ENCODE peak calls at places on chromosome 10, in six cellular contexts. One of them, this sample, is unnamed. For H3K4me1, the result is how much of the 10 kb centered on the place peaks cover.

GRCh38 chr10:24952146-24952700 is at the start of gene PRTFDC1:
- DNase-seq in osteoblast: peak
- DNase-seq in transverse colon: peak
- DNase-seq in H9: peak
- DNase-seq in uterus: peak
- DNase-seq in CD4-positive, CD25-positive, alpha-beta regulatory T cell: peak
- DNase-seq in this sample: peak

GRCh38 chr10:107579970-107580369 is 415.5 kb upstream of the SORCS1 start:
- DNase-seq in osteoblast: no peak
- DNase-seq in transverse colon: no peak
- DNase-seq in H9: no peak
- DNase-seq in uterus: no peak
- DNase-seq in CD4-positive, CD25-positive, alpha-beta regulatory T cell: no peak
- DNase-seq in this sample: no peak

GRCh38 chr10:109934958-109935793 is 11.9 kb upstream of the XPNPEP1 start:
- DNase-seq in osteoblast: peak
- DNase-seq in transverse colon: no peak
- DNase-seq in H9: peak
- DNase-seq in uterus: no peak
- DNase-seq in CD4-positive, CD25-positive, alpha-beta regulatory T cell: no peak
- DNase-seq in this sample: no peak

GRCh38 chr10:64867501-64867962 is 1346.3 kb downstream of the REEP3 start:
- DNase-seq in osteoblast: no peak
- DNase-seq in transverse colon: no peak
- DNase-seq in H9: no peak
- DNase-seq in uterus: no peak
- DNase-seq in CD4-positive, CD25-positive, alpha-beta regulatory T cell: no peak
- DNase-seq in this sample: no peak

GRCh38 chr10:75276029-75276872 is 40.5 kb upstream of the COMTD1 start:
- DNase-seq in osteoblast: no peak
- DNase-seq in transverse colon: no peak
- DNase-seq in H9: peak
- DNase-seq in uterus: no peak
- DNase-seq in CD4-positive, CD25-positive, alpha-beta regulatory T cell: no peak
- DNase-seq in this sample: peak

GRCh38 chr10:50582766-50583762 is 40.7 kb downstream of the SGMS1 start:
- DNase-seq in osteoblast: no peak
- DNase-seq in transverse colon: no peak
- DNase-seq in H9: no peak
- DNase-seq in uterus: no peak
- DNase-seq in CD4-positive, CD25-positive, alpha-beta regulatory T cell: no peak
- DNase-seq in this sample: no peak

GRCh38 chr10:108393111-108393510 is 1228.6 kb upstream of the SORCS1 start:
- DNase-seq in osteoblast: no peak
- DNase-seq in transverse colon: no peak
- DNase-seq in H9: no peak
- DNase-seq in uterus: no peak
- DNase-seq in CD4-positive, CD25-positive, alpha-beta regulatory T cell: no peak
- DNase-seq in this sample: no peak

GRCh38 chr10:119724630-119725549 is 960 bp upstream of the INPP5F start:
- DNase-seq in osteoblast: peak
- DNase-seq in transverse colon: no peak
- DNase-seq in H9: no peak
- DNase-seq in uterus: no peak
- DNase-seq in CD4-positive, CD25-positive, alpha-beta regulatory T cell: no peak
- DNase-seq in this sample: no peak

GRCh38 chr10:15461353-15462108 is 90.4 kb upstream of the FAM171A1 start:
- DNase-seq in osteoblast: peak
- DNase-seq in transverse colon: peak
- DNase-seq in H9: no peak
- DNase-seq in uterus: peak
- DNase-seq in CD4-positive, CD25-positive, alpha-beta regulatory T cell: no peak
- DNase-seq in this sample: peak

GRCh38 chr10:59864141-59864962 is 42.0 kb downstream of the CCDC6 start:
- DNase-seq in osteoblast: no peak
- DNase-seq in transverse colon: no peak
- DNase-seq in H9: no peak
- DNase-seq in uterus: no peak
- DNase-seq in CD4-positive, CD25-positive, alpha-beta regulatory T cell: peak
- DNase-seq in this sample: no peak

GRCh38 chr10:121926669-121927360 is 1.0 kb downstream of the ATE1 start:
- DNase-seq in osteoblast: peak
- DNase-seq in transverse colon: no peak
- DNase-seq in H9: no peak
- DNase-seq in uterus: no peak
- DNase-seq in CD4-positive, CD25-positive, alpha-beta regulatory T cell: no peak
- DNase-seq in this sample: no peak

GRCh38 chr10:96473866-96474265 is 39.9 kb downstream of the TLL2 start:
- DNase-seq in osteoblast: no peak
- DNase-seq in transverse colon: no peak
- DNase-seq in H9: no peak
- DNase-seq in uterus: no peak
- DNase-seq in CD4-positive, CD25-positive, alpha-beta regulatory T cell: no peak
- DNase-seq in this sample: no peak

GRCh38 chr10:17831326-17831725 is 22.2 kb downstream of the MRC1 start:
- DNase-seq in osteoblast: no peak
- DNase-seq in transverse colon: no peak
- DNase-seq in H9: no peak
- DNase-seq in uterus: no peak
- DNase-seq in CD4-positive, CD25-positive, alpha-beta regulatory T cell: no peak
- DNase-seq in this sample: no peak

GRCh38 chr10:44911081-44911540 is at the start of gene TMEM72:
- DNase-seq in osteoblast: no peak
- DNase-seq in transverse colon: peak
- DNase-seq in H9: peak
- DNase-seq in uterus: no peak
- DNase-seq in CD4-positive, CD25-positive, alpha-beta regulatory T cell: no peak
- DNase-seq in this sample: peak

GRCh38 chr10:16809074-16809718 is 8.0 kb downstream of the RSU1 start:
- DNase-seq in osteoblast: peak
- DNase-seq in transverse colon: peak
- DNase-seq in H9: peak
- DNase-seq in uterus: peak
- DNase-seq in CD4-positive, CD25-positive, alpha-beta regulatory T cell: peak
- DNase-seq in this sample: peak

GRCh38 chr10:93272884-93273675 is 199.4 kb downstream of the CYP26A1 start:
- DNase-seq in osteoblast: no peak
- DNase-seq in transverse colon: no peak
- DNase-seq in H9: peak
- DNase-seq in uterus: no peak
- DNase-seq in CD4-positive, CD25-positive, alpha-beta regulatory T cell: no peak
- DNase-seq in this sample: no peak

GRCh38 chr10:89183571-89183970 is 23.5 kb downstream of the CH25H start:
- DNase-seq in osteoblast: no peak
- DNase-seq in transverse colon: no peak
- DNase-seq in H9: no peak
- DNase-seq in uterus: no peak
- DNase-seq in CD4-positive, CD25-positive, alpha-beta regulatory T cell: no peak
- DNase-seq in this sample: no peak

GRCh38 chr10:46312953-46313352 is 26.2 kb downstream of the ANTXRL start:
- DNase-seq in osteoblast: peak
- DNase-seq in transverse colon: no peak
- DNase-seq in H9: peak
- DNase-seq in uterus: no peak
- DNase-seq in CD4-positive, CD25-positive, alpha-beta regulatory T cell: no peak
- DNase-seq in this sample: no peak
- H3K4me1 ChIP-seq in osteoblast: under half
- H3K4me1 ChIP-seq in transverse colon: under half
- H3K4me1 ChIP-seq in H9: under half
- H3K4me1 ChIP-seq in uterus: under half
- H3K4me1 ChIP-seq in CD4-positive, CD25-positive, alpha-beta regulatory T cell: under half
- H3K4me1 ChIP-seq in this sample: under half

GRCh38 chr10:14010083-14010551 is 320.6 kb downstream of the FRMD4A start:
- DNase-seq in osteoblast: peak
- DNase-seq in transverse colon: no peak
- DNase-seq in H9: no peak
- DNase-seq in uterus: no peak
- DNase-seq in CD4-positive, CD25-positive, alpha-beta regulatory T cell: no peak
- DNase-seq in this sample: no peak
- H3K27ac ChIP-seq in osteoblast: peak
- H3K27ac ChIP-seq in transverse colon: peak
- H3K27ac ChIP-seq in H9: peak
- H3K27ac ChIP-seq in uterus: no peak
- H3K27ac ChIP-seq in CD4-positive, CD25-positive, alpha-beta regulatory T cell: peak
- H3K27ac ChIP-seq in this sample: peak

GRCh38 chr10:73161079-73161478 is 6.7 kb downstream of the ECD start:
- DNase-seq in osteoblast: no peak
- DNase-seq in transverse colon: no peak
- DNase-seq in H9: no peak
- DNase-seq in uterus: no peak
- DNase-seq in CD4-positive, CD25-positive, alpha-beta regulatory T cell: no peak
- DNase-seq in this sample: no peak
- H3K4me1 ChIP-seq in osteoblast: under half
- H3K4me1 ChIP-seq in transverse colon: under half
- H3K4me1 ChIP-seq in H9: under half
- H3K4me1 ChIP-seq in uterus: under half
- H3K4me1 ChIP-seq in CD4-positive, CD25-positive, alpha-beta regulatory T cell: under half
- H3K4me1 ChIP-seq in this sample: under half

GRCh38 chr10:5447071-5447470 is 34.7 kb downstream of the NET1 start:
- DNase-seq in osteoblast: no peak
- DNase-seq in transverse colon: no peak
- DNase-seq in H9: no peak
- DNase-seq in uterus: no peak
- DNase-seq in CD4-positive, CD25-positive, alpha-beta regulatory T cell: no peak
- DNase-seq in this sample: no peak
- H3K27ac ChIP-seq in osteoblast: peak
- H3K27ac ChIP-seq in transverse colon: peak
- H3K27ac ChIP-seq in H9: no peak
- H3K27ac ChIP-seq in uterus: peak
- H3K27ac ChIP-seq in CD4-positive, CD25-positive, alpha-beta regulatory T cell: peak
- H3K27ac ChIP-seq in this sample: peak

GRCh38 chr10:102796407-102797176 is 40.6 kb downstream of the CYP17A1 start:
- DNase-seq in osteoblast: peak
- DNase-seq in transverse colon: peak
- DNase-seq in H9: no peak
- DNase-seq in uterus: peak
- DNase-seq in CD4-positive, CD25-positive, alpha-beta regulatory T cell: peak
- DNase-seq in this sample: peak

GRCh38 chr10:102799691-102800435 is 37.4 kb downstream of the CYP17A1 start:
- DNase-seq in osteoblast: no peak
- DNase-seq in transverse colon: no peak
- DNase-seq in H9: no peak
- DNase-seq in uterus: peak
- DNase-seq in CD4-positive, CD25-positive, alpha-beta regulatory T cell: no peak
- DNase-seq in this sample: no peak

GRCh38 chr10:102791754-102792153 is 45.5 kb downstream of the CYP17A1 start:
- DNase-seq in osteoblast: no peak
- DNase-seq in transverse colon: no peak
- DNase-seq in H9: no peak
- DNase-seq in uterus: no peak
- DNase-seq in CD4-positive, CD25-positive, alpha-beta regulatory T cell: no peak
- DNase-seq in this sample: no peak

GRCh38 chr10:102800601-102801335 is 36.4 kb downstream of the CYP17A1 start:
- DNase-seq in osteoblast: no peak
- DNase-seq in transverse colon: no peak
- DNase-seq in H9: no peak
- DNase-seq in uterus: peak
- DNase-seq in CD4-positive, CD25-positive, alpha-beta regulatory T cell: no peak
- DNase-seq in this sample: no peak

GRCh38 chr10:102795453-102796406 is 41.5 kb downstream of the CYP17A1 start:
- DNase-seq in osteoblast: no peak
- DNase-seq in transverse colon: no peak
- DNase-seq in H9: no peak
- DNase-seq in uterus: no peak
- DNase-seq in CD4-positive, CD25-positive, alpha-beta regulatory T cell: no peak
- DNase-seq in this sample: no peak
- H3K4me1 ChIP-seq in osteoblast: under half
- H3K4me1 ChIP-seq in transverse colon: under half
- H3K4me1 ChIP-seq in H9: under half
- H3K4me1 ChIP-seq in uterus: under half
- H3K4me1 ChIP-seq in CD4-positive, CD25-positive, alpha-beta regulatory T cell: under half
- H3K4me1 ChIP-seq in this sample: under half

DNA sequence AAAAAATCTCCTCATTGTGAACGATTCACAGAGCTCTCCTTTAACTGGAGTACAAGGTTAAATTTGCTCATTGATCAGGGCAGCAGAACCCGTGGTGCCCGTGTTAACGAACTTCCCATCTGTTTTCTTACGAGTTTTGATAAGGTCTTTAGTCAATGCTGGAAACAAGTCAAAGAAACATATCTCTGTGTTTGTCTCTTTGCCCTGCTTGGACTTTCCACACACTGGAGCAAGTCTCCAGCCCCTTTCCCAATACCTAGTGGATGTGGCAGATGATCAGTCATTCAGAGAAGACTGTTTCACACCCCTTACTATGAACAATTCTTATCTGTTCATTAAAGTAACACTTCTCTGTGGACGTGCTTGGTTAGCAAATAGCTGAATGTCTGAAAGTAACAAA is 121.3 kb downstream of the ARID5B start:
- DNase-seq in osteoblast: no peak
- DNase-seq in transverse colon: no peak
- DNase-seq in H9: no peak
- DNase-seq in uterus: no peak
- DNase-seq in CD4-positive, CD25-positive, alpha-beta regulatory T cell: no peak
- DNase-seq in this sample: no peak
- H3K27ac ChIP-seq in osteoblast: no peak
- H3K27ac ChIP-seq in transverse colon: peak
- H3K27ac ChIP-seq in H9: no peak
- H3K27ac ChIP-seq in uterus: no peak
- H3K27ac ChIP-seq in CD4-positive, CD25-positive, alpha-beta regulatory T cell: no peak
- H3K27ac ChIP-seq in this sample: no peak

GRCh38 chr10:71583076-71583475 is 136.5 kb downstream of the C10orf105 start:
- DNase-seq in osteoblast: peak
- DNase-seq in transverse colon: no peak
- DNase-seq in H9: no peak
- DNase-seq in uterus: no peak
- DNase-seq in CD4-positive, CD25-positive, alpha-beta regulatory T cell: no peak
- DNase-seq in this sample: no peak

GRCh38 chr10:71584902-71585578 is 134.5 kb downstream of the C10orf105 start:
- DNase-seq in osteoblast: peak
- DNase-seq in transverse colon: no peak
- DNase-seq in H9: no peak
- DNase-seq in uterus: no peak
- DNase-seq in CD4-positive, CD25-positive, alpha-beta regulatory T cell: no peak
- DNase-seq in this sample: no peak

GRCh38 chr10:71587941-71588573 is 131.5 kb downstream of the C10orf105 start:
- DNase-seq in osteoblast: no peak
- DNase-seq in transverse colon: no peak
- DNase-seq in H9: no peak
- DNase-seq in uterus: no peak
- DNase-seq in CD4-positive, CD25-positive, alpha-beta regulatory T cell: no peak
- DNase-seq in this sample: no peak

GRCh38 chr10:71584461-71584860 is 135.1 kb downstream of the C10orf105 start:
- DNase-seq in osteoblast: no peak
- DNase-seq in transverse colon: no peak
- DNase-seq in H9: no peak
- DNase-seq in uterus: no peak
- DNase-seq in CD4-positive, CD25-positive, alpha-beta regulatory T cell: no peak
- DNase-seq in this sample: no peak

GRCh38 chr10:71585579-71586092 is 133.9 kb downstream of the C10orf105 start:
- DNase-seq in osteoblast: peak
- DNase-seq in transverse colon: no peak
- DNase-seq in H9: no peak
- DNase-seq in uterus: no peak
- DNase-seq in CD4-positive, CD25-positive, alpha-beta regulatory T cell: no peak
- DNase-seq in this sample: no peak
- H3K4me1 ChIP-seq in osteoblast: under half
- H3K4me1 ChIP-seq in transverse colon: under half
- H3K4me1 ChIP-seq in H9: under half
- H3K4me1 ChIP-seq in uterus: under half
- H3K4me1 ChIP-seq in CD4-positive, CD25-positive, alpha-beta regulatory T cell: under half
- H3K4me1 ChIP-seq in this sample: under half

This sample was measured in colonic mucosa.